ENCODE peak calls at places on chromosomes 13 and 19, in nine cellular contexts. One of them, this sample, is unnamed.
A peak's percentile ranks its signal among the peaks of the same experiment; 100 is the strongest.

GRCh38 chr19:46478356-46478986 is 7.1 kb upstream of the PNMA8A start:
- DNase-seq in endodermal cell: peak; percentile 68
- DNase-seq in transverse colon: no peak
- DNase-seq in heart left ventricle: no peak
- DNase-seq in AG04450: no peak
- DNase-seq in pancreas: no peak
- DNase-seq in Karpas-422: peak; percentile 62
- DNase-seq in lung: no peak
- DNase-seq in neural progenitor cell: peak; percentile 75
- DNase-seq in this sample: no peak

GRCh38 chr13:48542138-48542537 is 9.3 kb upstream of the RCBTB2 start:
- DNase-seq in transverse colon: no peak
- DNase-seq in neural progenitor cell: no peak
- DNase-seq in pancreas: no peak
- DNase-seq in AG04450: no peak
- DNase-seq in heart left ventricle: no peak
- DNase-seq in endodermal cell: no peak
- DNase-seq in Karpas-422: no peak
- DNase-seq in lung: no peak
- DNase-seq in this sample: no peak

GRCh38 chr13:79874396-79875360 is 393.7 kb downstream of the NDFIP2 start:
- DNase-seq in transverse colon: no peak
- DNase-seq in AG04450: no peak
- DNase-seq in Karpas-422: no peak
- DNase-seq in pancreas: no peak
- DNase-seq in lung: no peak
- DNase-seq in endodermal cell: no peak
- DNase-seq in heart left ventricle: no peak
- DNase-seq in neural progenitor cell: no peak
- DNase-seq in this sample: no peak

GRCh38 chr13:113050856-113051431 is 54.6 kb upstream of the F7 start:
- DNase-seq in AG04450: no peak
- DNase-seq in transverse colon: no peak
- DNase-seq in lung: no peak
- DNase-seq in heart left ventricle: peak; percentile 21
- DNase-seq in neural progenitor cell: no peak
- DNase-seq in pancreas: peak; percentile 16
- DNase-seq in Karpas-422: no peak
- DNase-seq in endodermal cell: no peak
- DNase-seq in this sample: no peak

GRCh38 chr19:47253467-47253881 is 2.9 kb upstream of the CCDC9 start:
- DNase-seq in transverse colon: no peak
- DNase-seq in heart left ventricle: no peak
- DNase-seq in AG04450: peak; percentile 79
- DNase-seq in lung: no peak
- DNase-seq in Karpas-422: no peak
- DNase-seq in endodermal cell: no peak
- DNase-seq in pancreas: no peak
- DNase-seq in neural progenitor cell: no peak
- DNase-seq in this sample: no peak

GRCh38 chr19:55068803-55069136 is 5.8 kb upstream of the RDH13 start:
- DNase-seq in AG04450: no peak
- DNase-seq in endodermal cell: no peak
- DNase-seq in heart left ventricle: no peak
- DNase-seq in pancreas: no peak
- DNase-seq in neural progenitor cell: no peak
- DNase-seq in lung: no peak
- DNase-seq in Karpas-422: no peak
- DNase-seq in transverse colon: no peak
- DNase-seq in this sample: no peak

GRCh38 chr19:990119-990571 is 6.0 kb downstream of the WDR18 start:
- DNase-seq in Karpas-422: no peak
- DNase-seq in neural progenitor cell: peak; percentile 30
- DNase-seq in endodermal cell: peak; percentile 67
- DNase-seq in lung: no peak
- DNase-seq in transverse colon: no peak
- DNase-seq in AG04450: no peak
- DNase-seq in pancreas: peak; percentile 57
- DNase-seq in heart left ventricle: no peak
- DNase-seq in this sample: no peak

GRCh38 chr13:113474179-113474578 is 16.3 kb downstream of the DCUN1D2 start:
- DNase-seq in endodermal cell: no peak
- DNase-seq in neural progenitor cell: no peak
- DNase-seq in Karpas-422: no peak
- DNase-seq in pancreas: no peak
- DNase-seq in transverse colon: peak; percentile 23
- DNase-seq in AG04450: no peak
- DNase-seq in lung: peak; percentile 46
- DNase-seq in heart left ventricle: peak; percentile 59
- DNase-seq in this sample: no peak

GRCh38 chr19:13441810-13442512 is 64.3 kb downstream of the CACNA1A start:
- DNase-seq in pancreas: peak; percentile 20
- DNase-seq in neural progenitor cell: peak; percentile 91
- DNase-seq in endodermal cell: peak; percentile 89
- DNase-seq in lung: no peak
- DNase-seq in AG04450: peak; percentile 11
- DNase-seq in Karpas-422: peak; percentile 71
- DNase-seq in heart left ventricle: peak; percentile 32
- DNase-seq in transverse colon: peak; percentile 20
- DNase-seq in this sample: no peak

GRCh38 chr13:20654156-20654555 is 49.3 kb upstream of the IL17D start:
- DNase-seq in transverse colon: no peak
- DNase-seq in Karpas-422: no peak
- DNase-seq in AG04450: no peak
- DNase-seq in pancreas: no peak
- DNase-seq in endodermal cell: no peak
- DNase-seq in lung: no peak
- DNase-seq in heart left ventricle: no peak
- DNase-seq in neural progenitor cell: no peak
- DNase-seq in this sample: no peak

GRCh38 chr13:53138369-53139036 is 109.9 kb downstream of the OLFM4 start:
- DNase-seq in endodermal cell: no peak
- DNase-seq in transverse colon: no peak
- DNase-seq in pancreas: no peak
- DNase-seq in Karpas-422: no peak
- DNase-seq in AG04450: no peak
- DNase-seq in heart left ventricle: peak; percentile 27
- DNase-seq in neural progenitor cell: no peak
- DNase-seq in lung: no peak
- DNase-seq in this sample: no peak

GRCh38 chr13:32001392-32001768 is 30.2 kb upstream of the FRY start:
- DNase-seq in Karpas-422: peak; percentile 75
- DNase-seq in endodermal cell: peak; percentile 59
- DNase-seq in neural progenitor cell: peak; percentile 61
- DNase-seq in heart left ventricle: peak; percentile 79
- DNase-seq in pancreas: peak; percentile 42
- DNase-seq in lung: no peak
- DNase-seq in AG04450: no peak
- DNase-seq in transverse colon: no peak
- DNase-seq in this sample: no peak

GRCh38 chr13:20550799-20551198 is 16.2 kb upstream of the IFT88 start:
- DNase-seq in endodermal cell: no peak
- DNase-seq in AG04450: no peak
- DNase-seq in transverse colon: no peak
- DNase-seq in heart left ventricle: no peak
- DNase-seq in lung: no peak
- DNase-seq in pancreas: no peak
- DNase-seq in Karpas-422: no peak
- DNase-seq in neural progenitor cell: no peak
- DNase-seq in this sample: no peak

GRCh38 chr19:56912406-56912805 is 71.9 kb upstream of the PEG3 start:
- DNase-seq in heart left ventricle: no peak
- DNase-seq in lung: no peak
- DNase-seq in neural progenitor cell: no peak
- DNase-seq in pancreas: no peak
- DNase-seq in transverse colon: no peak
- DNase-seq in endodermal cell: no peak
- DNase-seq in AG04450: no peak
- DNase-seq in Karpas-422: no peak
- DNase-seq in this sample: no peak

GRCh38 chr19:16030964-16031871 is 45.1 kb upstream of the TPM4 start:
- DNase-seq in Karpas-422: no peak
- DNase-seq in lung: no peak
- DNase-seq in endodermal cell: peak; percentile 20
- DNase-seq in transverse colon: no peak
- DNase-seq in neural progenitor cell: no peak
- DNase-seq in heart left ventricle: no peak
- DNase-seq in AG04450: no peak
- DNase-seq in pancreas: no peak
- DNase-seq in this sample: peak; percentile 47

GRCh38 chr19:47032171-47032811 is 12.7 kb downstream of the NPAS1 start:
- DNase-seq in lung: peak; percentile 39
- DNase-seq in transverse colon: peak; percentile 67
- DNase-seq in neural progenitor cell: peak; percentile 71
- DNase-seq in endodermal cell: peak; percentile 94
- DNase-seq in pancreas: peak; percentile 68
- DNase-seq in Karpas-422: peak; percentile 85
- DNase-seq in AG04450: no peak
- DNase-seq in heart left ventricle: no peak
- DNase-seq in this sample: no peak

GRCh38 chr19:53131085-53131484 is 1.6 kb downstream of the ZNF415 start:
- DNase-seq in Karpas-422: no peak
- DNase-seq in endodermal cell: no peak
- DNase-seq in lung: no peak
- DNase-seq in AG04450: no peak
- DNase-seq in heart left ventricle: no peak
- DNase-seq in pancreas: no peak
- DNase-seq in transverse colon: no peak
- DNase-seq in neural progenitor cell: peak; percentile 35
- DNase-seq in this sample: no peak
- H3K4me3 ChIP-seq in Karpas-422: peak overlapping the region; percentile 76
- H3K4me3 ChIP-seq in endodermal cell: peak overlapping the region; percentile 89
- H3K4me3 ChIP-seq in lung: no peak overlapping the region
- H3K4me3 ChIP-seq in AG04450: no peak overlapping the region
- H3K4me3 ChIP-seq in heart left ventricle: peak overlapping the region; percentile 71
- H3K4me3 ChIP-seq in pancreas: no peak overlapping the region
- H3K4me3 ChIP-seq in transverse colon: no peak overlapping the region
- H3K4me3 ChIP-seq in neural progenitor cell: peak overlapping the region; percentile 55
- H3K4me3 ChIP-seq in this sample: no peak overlapping the region

DNA sequence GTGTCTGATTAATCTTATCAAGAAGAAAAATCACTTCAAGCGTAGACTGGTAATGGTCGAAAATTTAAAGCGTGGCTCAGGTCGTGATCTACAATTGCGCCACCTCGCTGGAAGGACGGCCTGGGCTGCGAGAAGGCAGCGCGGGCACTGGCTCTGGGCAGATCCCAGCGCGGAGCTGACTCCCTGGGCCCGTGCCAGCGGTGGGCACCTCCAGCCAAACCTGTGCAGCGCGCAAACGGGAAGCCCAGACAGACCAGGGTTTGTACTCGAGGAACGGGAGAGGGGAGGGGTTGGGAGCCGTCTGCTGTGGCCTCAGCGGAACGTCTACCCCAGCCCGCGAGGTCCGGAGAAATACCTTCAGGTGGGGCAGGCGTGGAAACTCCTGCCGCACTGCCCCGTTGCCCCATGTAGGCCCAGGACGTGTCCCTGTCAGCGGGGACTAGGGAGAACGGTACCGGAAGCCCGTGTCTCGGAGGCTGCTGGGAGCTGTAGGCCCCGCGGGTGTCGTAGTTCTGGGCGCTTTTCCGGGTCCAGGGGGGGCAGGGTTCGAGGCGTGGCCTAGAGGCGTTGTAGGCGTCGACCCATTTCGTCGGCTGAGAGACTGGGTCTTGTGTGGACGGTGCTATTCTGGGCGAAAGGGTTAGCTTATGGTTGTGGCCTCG is 21.1 kb downstream of the ZNF274 start:
- DNase-seq in endodermal cell: no peak
- DNase-seq in neural progenitor cell: no peak
- DNase-seq in lung: no peak
- DNase-seq in transverse colon: no peak
- DNase-seq in heart left ventricle: no peak
- DNase-seq in pancreas: no peak
- DNase-seq in Karpas-422: no peak
- DNase-seq in AG04450: no peak
- DNase-seq in this sample: peak; percentile 50
- H3K4me3 ChIP-seq in endodermal cell: peak overlapping the region; percentile 9
- H3K4me3 ChIP-seq in neural progenitor cell: no peak overlapping the region
- H3K4me3 ChIP-seq in lung: no peak overlapping the region
- H3K4me3 ChIP-seq in transverse colon: no peak overlapping the region
- H3K4me3 ChIP-seq in heart left ventricle: no peak overlapping the region
- H3K4me3 ChIP-seq in pancreas: no peak overlapping the region
- H3K4me3 ChIP-seq in Karpas-422: no peak overlapping the region
- H3K4me3 ChIP-seq in AG04450: no peak overlapping the region
- H3K4me3 ChIP-seq in this sample: peak overlapping the region; percentile 42

GRCh38 chr19:28118235-28118634 is 1094.7 kb downstream of the UQCRFS1 start:
- DNase-seq in pancreas: no peak
- DNase-seq in Karpas-422: no peak
- DNase-seq in lung: no peak
- DNase-seq in heart left ventricle: no peak
- DNase-seq in endodermal cell: no peak
- DNase-seq in neural progenitor cell: no peak
- DNase-seq in AG04450: no peak
- DNase-seq in transverse colon: no peak
- DNase-seq in this sample: no peak
- H3K4me3 ChIP-seq in pancreas: no peak overlapping the region
- H3K4me3 ChIP-seq in Karpas-422: no peak overlapping the region
- H3K4me3 ChIP-seq in lung: no peak overlapping the region
- H3K4me3 ChIP-seq in heart left ventricle: no peak overlapping the region
- H3K4me3 ChIP-seq in endodermal cell: no peak overlapping the region
- H3K4me3 ChIP-seq in neural progenitor cell: no peak overlapping the region
- H3K4me3 ChIP-seq in AG04450: no peak overlapping the region
- H3K4me3 ChIP-seq in transverse colon: no peak overlapping the region
- H3K4me3 ChIP-seq in this sample: no peak overlapping the region

DNA sequence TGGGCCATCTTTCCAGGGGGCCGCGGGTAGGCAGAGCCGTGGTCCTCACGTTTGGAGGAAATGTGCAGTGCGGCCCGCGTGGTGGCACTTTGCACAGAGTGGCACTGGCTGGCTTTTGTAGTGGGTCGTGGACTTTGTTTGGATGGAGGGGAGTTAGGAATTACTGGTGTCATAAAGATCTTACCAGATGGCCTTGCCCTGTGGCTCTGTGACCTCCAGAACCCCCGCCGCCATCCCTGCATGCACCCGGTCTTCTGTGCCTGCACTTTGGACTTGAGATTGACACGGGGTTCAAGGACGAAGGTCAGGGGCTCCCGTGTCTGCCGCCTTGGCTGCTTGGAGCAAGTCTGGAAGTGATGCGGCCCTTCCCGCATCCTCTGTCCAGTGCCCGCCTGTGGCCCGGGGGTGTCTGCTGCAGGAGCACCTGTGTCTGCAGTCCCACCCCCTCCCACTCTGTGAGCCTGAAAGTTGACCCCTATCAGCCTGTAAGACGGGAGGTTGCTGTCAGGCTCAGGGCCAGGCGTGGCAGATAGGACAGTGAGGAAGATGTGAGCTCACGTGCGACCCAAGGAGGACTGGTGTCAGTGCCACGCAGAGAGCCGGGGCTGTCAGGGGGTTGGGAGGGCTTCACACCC is 2.2 kb downstream of the GNA11 start:
- DNase-seq in heart left ventricle: peak; percentile 34
- DNase-seq in Karpas-422: no peak
- DNase-seq in endodermal cell: no peak
- DNase-seq in lung: no peak
- DNase-seq in pancreas: no peak
- DNase-seq in neural progenitor cell: no peak
- DNase-seq in transverse colon: peak; percentile 43
- DNase-seq in AG04450: no peak
- DNase-seq in this sample: no peak
- H3K4me3 ChIP-seq in heart left ventricle: peak overlapping the region; percentile 100
- H3K4me3 ChIP-seq in Karpas-422: no peak overlapping the region
- H3K4me3 ChIP-seq in endodermal cell: peak overlapping the region; percentile 88
- H3K4me3 ChIP-seq in lung: peak overlapping the region; percentile 11
- H3K4me3 ChIP-seq in pancreas: peak overlapping the region; percentile 97
- H3K4me3 ChIP-seq in neural progenitor cell: peak overlapping the region; percentile 82
- H3K4me3 ChIP-seq in transverse colon: peak overlapping the region; percentile 96
- H3K4me3 ChIP-seq in AG04450: peak overlapping the region; percentile 87
- H3K4me3 ChIP-seq in this sample: peak overlapping the region; percentile 99